ENCODE peak calls at places on chromosomes 12 and 14, in eight cellular contexts. S is H9; J is AG04450; X is progenitor cell of endocrine pancreas; Y is CD8-positive, alpha-beta T cell; D is endothelial cell; G is lower lobe of right lung; E is lower leg skin. Z is an unnamed sample.

GRCh38 chr14:69480136-69480535 is 4.4 kb upstream of the PLEKHD1 start:
- DNase-seq in E (no peak), X (no peak), Y (no peak), D (no peak), G (no peak), J (no peak), S (no peak), Z (no peak)

GRCh38 chr14:22532345-22533056 is 56.5 kb downstream of the DAD1 start:
- DNase-seq in X (no peak), J (no peak), S (no peak), Y (no peak), G (no peak), D (no peak), E (no peak), Z (no peak)

GRCh38 chr12:43453761-43454160 is 98.2 kb downstream of the ADAMTS20 start:
- DNase-seq in Y (no peak), D (no peak), J (no peak), G (no peak), S (no peak), X (no peak), E (no peak), Z (no peak)

GRCh38 chr12:65822732-65823480 is 1.4 kb upstream of the HMGA2 start:
- DNase-seq in J (no peak), X (peak), Y (no peak), D (peak), G (no peak), E (no peak), S (peak), Z (peak)

GRCh38 chr12:106084048-106084671 is 54.6 kb downstream of the NUAK1 start:
- DNase-seq in J (no peak), S (peak), E (no peak), G (no peak), Y (no peak), X (no peak), D (no peak), Z (peak)

GRCh38 chr12:27517961-27518668 is 5.9 kb upstream of the PPFIBP1 start:
- DNase-seq in E (no peak), X (no peak), G (no peak), J (no peak), S (no peak), Y (no peak), D (no peak), Z (no peak)

GRCh38 chr14:91254456-91254855 is 10.0 kb upstream of the GPR68 start:
- DNase-seq in X (no peak), D (no peak), J (no peak), G (no peak), E (no peak), S (no peak), Y (no peak), Z (no peak)

GRCh38 chr12:65209655-65210043 is 40.3 kb downstream of the LEMD3 start:
- DNase-seq in S (no peak), E (no peak), G (no peak), J (no peak), D (no peak), Y (no peak), X (no peak), Z (no peak)

GRCh38 chr12:94545937-94546771 is 86.5 kb upstream of the CEP83 start:
- DNase-seq in J (peak), G (peak), Y (no peak), S (peak), E (no peak), X (peak), D (peak), Z (peak)

GRCh38 chr12:121388421-121388981 is 11.4 kb upstream of the RNF34 start:
- DNase-seq in J (peak), X (no peak), G (no peak), Y (no peak), E (no peak), S (no peak), D (no peak), Z (no peak)

GRCh38 chr12:125185311-125185739 is 120.1 kb downstream of the AACS start:
- DNase-seq in S (peak), Y (no peak), D (peak), X (no peak), J (no peak), G (no peak), E (no peak), Z (peak)

GRCh38 chr12:68175566-68176033 is 16.1 kb upstream of the IFNG start:
- DNase-seq in G (no peak), S (no peak), X (no peak), D (peak), Y (peak), E (no peak), J (no peak), Z (peak)

GRCh38 chr14:105926415-105927093 is 400.2 kb downstream of the TMEM121 start:
- DNase-seq in S (no peak), Y (no peak), E (no peak), D (no peak), G (peak), X (no peak), J (no peak), Z (no peak)

GRCh38 chr14:32403688-32404087 is 74.6 kb downstream of the AKAP6 start:
- DNase-seq in J (no peak), S (no peak), E (no peak), Y (no peak), G (no peak), D (no peak), X (no peak), Z (no peak)

GRCh38 chr12:130480887-130481286 is 143.2 kb downstream of the PIWIL1 start:
- DNase-seq in E (no peak), D (no peak), J (no peak), X (no peak), G (no peak), S (no peak), Y (no peak), Z (peak)

GRCh38 chr12:95074766-95075165 is 1.3 kb upstream of the NR2C1 start:
- DNase-seq in S (no peak), X (no peak), G (no peak), E (no peak), D (no peak), J (no peak), Y (no peak), Z (no peak)

GRCh38 chr12:15613981-15614380 is 175.2 kb downstream of the EPS8 start:
- DNase-seq in E (no peak), J (no peak), Y (no peak), D (no peak), G (no peak), S (no peak), X (no peak), Z (no peak)

GRCh38 chr12:124680863-124681778 is 113.7 kb upstream of the NCOR2 start:
- DNase-seq in Y (no peak), E (peak), D (no peak), J (no peak), G (peak), S (peak), X (no peak), Z (peak)

GRCh38 chr14:92499216-92499615 is 14.4 kb upstream of the RIN3 start:
- DNase-seq in S (no peak), G (no peak), X (no peak), E (no peak), J (no peak), Y (no peak), D (no peak), Z (peak)

GRCh38 chr12:113103756-113104450 is 31.7 kb downstream of the RASAL1 start:
- DNase-seq in S (peak), X (peak), Y (peak), E (no peak), D (no peak), G (peak), J (no peak), Z (peak)

GRCh38 chr12:79547735-79548347 is 142.9 kb downstream of the PAWR start:
- DNase-seq in S (peak), X (no peak), E (peak), Y (no peak), J (no peak), D (peak), G (no peak), Z (peak)

GRCh38 chr14:53963491-53964227 is 7.0 kb upstream of the BMP4 start:
- DNase-seq in S (peak), J (no peak), X (peak), G (peak), E (peak), D (peak), Y (no peak), Z (peak)

GRCh38 chr12:4054643-4055042 is 181.4 kb upstream of the PARP11 start:
- DNase-seq in J (no peak), E (no peak), G (no peak), Y (no peak), D (no peak), S (no peak), X (no peak), Z (no peak)

GRCh38 chr12:34286934-34287333 is 264.6 kb downstream of the ALG10 start:
- DNase-seq in D (no peak), G (no peak), X (no peak), E (no peak), J (no peak), Y (no peak), S (peak), Z (peak)

GRCh38 chr12:96108321-96108720 is 72.9 kb upstream of the LTA4H start:
- DNase-seq in E (peak), J (no peak), X (no peak), Y (no peak), D (peak), G (no peak), S (peak), Z (peak)

GRCh38 chr12:104615048-104615561 is 158.4 kb downstream of the CHST11 start:
- DNase-seq in D (no peak), G (no peak), S (no peak), Y (no peak), X (no peak), J (no peak), E (peak), Z (no peak)

GRCh38 chr12:47988073-47989022 is 15.9 kb downstream of the COL2A1 start:
- DNase-seq in X (no peak), G (no peak), Y (no peak), S (peak), E (no peak), D (peak), J (no peak), Z (peak)

GRCh38 chr14:89391123-89391522 is 25.9 kb downstream of the FOXN3 start:
- DNase-seq in G (no peak), D (no peak), E (no peak), X (no peak), Y (no peak), J (no peak), S (no peak), Z (no peak)

GRCh38 chr14:104953097-104953496 is 25.1 kb downstream of the AHNAK2 start:
- DNase-seq in E (no peak), J (no peak), S (no peak), Y (no peak), G (no peak), X (no peak), D (no peak), Z (no peak)

GRCh38 chr14:75459099-75459741 is 31.4 kb downstream of the JDP2 start:
- DNase-seq in S (no peak), D (no peak), E (no peak), G (peak), J (no peak), Y (no peak), X (no peak), Z (peak)

GRCh38 chr12:72570601-72571000 is 298.4 kb downstream of the TRHDE start:
- DNase-seq in G (no peak), D (peak), E (no peak), Y (no peak), S (peak), J (no peak), X (no peak), Z (peak)

GRCh38 chr12:124481772-124482566 is 85.4 kb downstream of the NCOR2 start:
- DNase-seq in S (no peak), Y (no peak), X (no peak), J (no peak), G (no peak), E (no peak), D (no peak), Z (no peak)

GRCh38 chr12:77152623-77153193 is 87.3 kb upstream of the E2F7 start:
- DNase-seq in X (no peak), Y (no peak), S (no peak), D (no peak), E (no peak), G (no peak), J (peak), Z (peak)
- TF ChIP-seq CTCF in X (peak), Y (no peak), S (peak), D (no peak), E (no peak), G (peak), J (peak), Z (peak)

DNA sequence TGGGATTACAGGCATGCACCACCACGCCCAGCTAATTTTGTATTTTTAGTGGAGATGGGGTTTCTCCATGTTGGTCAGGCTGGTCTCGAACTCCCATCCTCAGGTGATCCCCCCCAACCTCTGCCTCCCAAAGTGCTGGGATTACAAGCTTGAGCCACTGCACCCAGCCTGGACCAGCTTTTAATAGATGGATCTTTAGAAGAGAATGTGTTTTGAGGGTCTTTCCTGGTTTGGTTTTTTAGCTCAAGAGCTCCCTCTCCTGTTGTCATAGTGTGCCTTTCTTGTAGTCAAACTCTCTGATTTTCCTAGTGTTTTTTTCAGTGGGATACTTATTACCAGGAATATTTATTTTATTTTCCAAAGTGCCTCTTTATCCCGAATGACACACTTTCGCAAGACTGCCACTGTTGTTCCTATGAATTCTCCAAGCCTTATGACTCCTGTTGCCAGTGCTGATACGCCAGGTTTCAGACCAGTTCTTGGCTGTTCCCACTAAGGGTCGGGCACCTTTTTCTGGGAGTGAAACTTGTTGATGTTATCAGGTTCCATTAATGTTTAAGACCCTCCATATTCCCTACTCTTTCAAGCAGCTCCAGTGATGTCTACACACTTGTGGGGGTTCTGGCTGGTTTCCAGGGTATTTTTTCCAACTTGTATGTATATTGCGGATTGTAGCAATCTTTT is 31.5 kb upstream of the LIMA1 start:
- DNase-seq in S (no peak), E (no peak), J (peak), G (no peak), D (peak), Y (no peak), X (no peak), Z (peak)
- TF ChIP-seq CTCF in S (peak), E (no peak), J (peak), G (peak), D (peak), Y (peak), X (peak), Z (peak)

DNA sequence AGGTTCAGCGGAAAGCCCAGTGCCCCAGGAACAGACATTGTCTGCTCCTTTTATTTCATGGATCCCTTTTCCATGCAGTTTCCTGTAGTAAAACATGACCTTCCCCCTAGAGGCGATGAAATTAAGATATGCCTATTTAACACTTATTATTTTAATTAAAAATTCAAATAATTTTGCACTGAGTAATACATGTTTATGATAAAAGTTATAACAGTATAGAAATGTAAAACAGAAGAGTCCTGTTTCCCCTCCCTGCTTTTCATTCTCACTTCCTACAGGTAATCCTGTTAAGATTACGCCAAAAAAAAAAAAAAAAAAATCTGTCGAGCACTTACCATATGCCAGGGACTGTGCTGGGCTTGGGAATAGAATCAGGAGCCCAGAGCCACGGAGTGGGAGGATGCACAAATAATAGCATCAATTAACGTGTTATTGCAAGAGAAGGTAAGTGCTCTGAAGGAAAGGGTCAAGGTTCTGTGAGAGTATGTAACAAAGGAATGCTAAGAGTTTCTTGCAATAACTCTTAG is 830 bp upstream of the LPCAT3 start:
- DNase-seq in Y (no peak), E (no peak), S (no peak), G (no peak), X (no peak), J (no peak), D (no peak), Z (no peak)
- TF ChIP-seq CTCF in Y (peak), E (no peak), S (no peak), G (no peak), X (no peak), J (no peak), D (peak), Z (peak)

GRCh38 chr12:26195250-26195640 is at the start of gene SSPN:
- DNase-seq in E (no peak), G (peak), Y (no peak), S (peak), J (no peak), D (peak), X (peak), Z (peak)
- TF ChIP-seq CTCF in E (no peak), G (no peak), Y (no peak), S (no peak), J (no peak), D (no peak), X (no peak), Z (no peak)

DNA sequence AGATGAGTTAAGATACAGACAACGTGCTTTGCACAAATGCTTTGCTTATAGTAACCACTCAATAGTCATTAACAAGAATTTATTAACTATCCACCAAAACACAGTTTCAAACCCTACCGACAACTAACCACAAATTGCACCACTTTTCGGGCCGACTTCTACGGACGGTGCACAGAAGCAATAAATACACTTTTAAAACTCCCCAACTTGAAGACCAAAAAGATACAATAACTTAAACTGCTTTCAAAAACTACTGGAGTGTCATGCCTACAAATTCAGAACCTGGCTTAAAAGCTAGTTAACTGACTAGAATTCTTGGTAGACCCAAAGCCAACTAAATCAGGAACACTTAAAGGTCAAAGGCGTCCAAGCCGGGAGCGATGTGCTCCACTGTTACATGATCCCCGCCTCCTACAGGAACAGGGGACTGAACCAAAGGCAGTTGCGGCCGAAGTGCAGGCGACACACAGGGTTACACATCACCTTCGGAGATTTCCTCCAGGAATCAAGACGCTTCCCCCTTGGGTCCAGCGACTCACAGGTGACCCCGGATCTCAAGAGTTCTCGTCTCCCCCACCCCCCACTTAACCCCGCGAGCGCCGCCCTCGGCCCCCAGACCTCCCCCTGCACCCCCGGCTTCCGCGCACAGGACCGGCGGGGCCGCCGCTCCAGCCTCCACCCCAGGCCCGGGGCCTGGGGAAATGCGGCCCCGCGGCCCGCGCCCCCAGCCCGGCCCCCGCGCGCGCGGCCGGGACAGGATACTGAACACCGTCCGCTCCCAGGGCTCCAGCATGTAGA is 507 bp downstream of the SPTSSA start:
- DNase-seq in Y (peak), D (peak), S (peak), G (peak), X (peak), E (peak), J (no peak), Z (peak)
- TF ChIP-seq CTCF in Y (no peak), D (no peak), S (no peak), G (no peak), X (no peak), E (no peak), J (no peak), Z (no peak)

GRCh38 chr14:99199854-99200653 is 71.9 kb downstream of the BCL11B start:
- DNase-seq in E (no peak), Y (no peak), X (no peak), J (no peak), D (no peak), S (no peak), G (no peak), Z (no peak)
- TF ChIP-seq CTCF in E (no peak), Y (no peak), X (no peak), J (no peak), D (no peak), S (no peak), G (peak), Z (peak)

Z was measured in endodermal cell.